ENCODE peak calls at places on chromosomes 16 and 17, in ten cellular contexts. B is astrocyte of the spinal cord; W is stimulated activated CD4-positive, alpha-beta T cell treated with anti-CD3 and anti-CD28 coated beads, Interleukin-15, amount 100 ng/mL, for 1 hour; Q is NCI-H748 treated with DMSO at 0.1 percent for 48 hours; R is T-cell; E is CD14-positive monocyte; P is NCI-H345; I is activated naive CD4-positive, alpha-beta T cell; V is uterus; C is cardiac fibroblast. O is an unnamed sample.

GRCh38 chr17:47935961-47936360 is 5.4 kb upstream of the PNPO start:
- DNase-seq in Q (no peak), R (no peak), P (no peak), V (no peak), W (no peak), I (no peak), C (peak; percentile 51), E (no peak), B (peak; percentile 32), O (no peak)

GRCh38 chr16:84529607-84530006 is 25.1 kb upstream of the MEAK7 start:
- DNase-seq in C (no peak), I (no peak), E (no peak), B (no peak), Q (no peak), V (no peak), W (no peak), P (no peak), R (no peak), O (no peak)

GRCh38 chr17:18267366-18267765 is 6.9 kb downstream of the MIEF2 start:
- DNase-seq in R (no peak), Q (no peak), B (no peak), C (no peak), V (no peak), W (no peak), P (no peak), E (no peak), I (no peak), O (no peak)

GRCh38 chr16:78684655-78685400 is 585.4 kb downstream of the WWOX start:
- DNase-seq in V (peak; percentile 55), R (no peak), E (no peak), Q (no peak), I (no peak), C (peak; percentile 22), W (no peak), B (peak; percentile 6), P (no peak), O (no peak)

GRCh38 chr17:17535957-17536356 is 39.8 kb upstream of the RASD1 start:
- DNase-seq in P (peak; percentile 76), V (peak; percentile 36), B (peak; percentile 64), E (no peak), W (no peak), I (no peak), C (peak; percentile 42), R (no peak), Q (no peak), O (no peak)

GRCh38 chr17:43695968-43696865 is 34.5 kb upstream of the MEOX1 start:
- DNase-seq in B (no peak), I (no peak), R (no peak), V (no peak), W (no peak), P (no peak), C (peak; percentile 83), E (no peak), Q (no peak), O (no peak)

GRCh38 chr16:86566601-86566965 is at the start of gene FOXC2:
- DNase-seq in V (peak; percentile 69), P (no peak), B (peak; percentile 98), C (peak; percentile 96), Q (no peak), R (no peak), I (no peak), E (no peak), W (peak; percentile 44), O (no peak)

GRCh38 chr17:39538875-39539274 is 68.8 kb downstream of the NEUROD2 start:
- DNase-seq in W (no peak), R (no peak), P (no peak), B (no peak), I (no peak), Q (no peak), V (no peak), C (no peak), E (no peak), O (no peak)

O was measured in NCI-H187.